ENCODE peak calls at places on chromosomes 2 and 18, in five cellular contexts. E is cardiac muscle cell, G is A549, T is HAP-1, X is colonic mucosa. L is an unnamed sample.

GRCh38 chr2:175698076-175698475 is 304.0 kb downstream of the LNPK start:
- DNase-seq in E (no peak), G (no peak), T (no peak), X (no peak), L (no peak)

GRCh38 chr18:37546651-37547050 is 18.9 kb downstream of the CELF4 start:
- DNase-seq in E (no peak), G (no peak), T (no peak), X (no peak), L (no peak)

GRCh38 chr2:100739735-100740432 is 80.1 kb upstream of the NPAS2 start:
- DNase-seq in E (no peak), G (no peak), T (no peak), X (no peak), L (no peak)

GRCh38 chr18:5515007-5515744 is 28.6 kb downstream of the EPB41L3 start:
- DNase-seq in E (no peak), G (no peak), T (no peak), X (no peak), L (no peak)

GRCh38 chr2:32836961-32837360 is 109.8 kb upstream of the LTBP1 start:
- DNase-seq in E (no peak), G (no peak), T (no peak), X (no peak), L (no peak)

GRCh38 chr2:171432969-171433762 is 624 bp downstream of the METTL8 start:
- DNase-seq in E (peak; percentile 16), G (peak; percentile 33), T (peak; percentile 72), X (peak; percentile 73), L (no peak)

GRCh38 chr2:70684846-70685622 is 83.0 kb downstream of the ADD2 start:
- DNase-seq in E (no peak), G (no peak), T (no peak), X (no peak), L (no peak)

GRCh38 chr2:3703741-3704355 is 473 bp downstream of the DCDC2C start:
- DNase-seq in E (no peak), G (no peak), T (no peak), X (no peak), L (no peak)

GRCh38 chr2:196324212-196324611 is 152.8 kb upstream of the STK17B start:
- DNase-seq in E (peak; percentile 32), G (no peak), T (no peak), X (no peak), L (no peak)

GRCh38 chr18:55522011-55522410 is 66.0 kb downstream of the TCF4 start:
- DNase-seq in E (peak; percentile 38), G (no peak), T (peak; percentile 56), X (peak; percentile 35), L (peak; percentile 37)

GRCh38 chr2:25302758-25303436 is 38.8 kb downstream of the DNMT3A start:
- DNase-seq in E (no peak), G (no peak), T (peak; percentile 28), X (no peak), L (no peak)
- H3K4me1 ChIP-seq in E (peaks cover 17% of the 10 kb centered on the region), G (no peaks in the 10 kb centered on the region), T (no peaks in the 10 kb centered on the region), X (no peaks in the 10 kb centered on the region), L (no peaks in the 10 kb centered on the region)

GRCh38 chr18:51041677-51042076 is 11.7 kb downstream of the SMAD4 start:
- DNase-seq in E (no peak), G (no peak), T (no peak), X (no peak), L (no peak)
- H3K4me1 ChIP-seq in E (peaks cover 28% of the 10 kb centered on the region), G (peaks cover 29% of the 10 kb centered on the region), T (peaks cover 38% of the 10 kb centered on the region), X (peaks cover 22% of the 10 kb centered on the region), L (peaks cover 3% of the 10 kb centered on the region)

GRCh38 chr2:177036754-177037153 is 175.8 kb upstream of the HNRNPA3 start:
- DNase-seq in E (no peak), G (no peak), T (no peak), X (no peak), L (no peak)
- H3K4me1 ChIP-seq in E (no peaks in the 10 kb centered on the region), G (no peaks in the 10 kb centered on the region), T (peaks cover 16% of the 10 kb centered on the region), X (no peaks in the 10 kb centered on the region), L (no peaks in the 10 kb centered on the region)

GRCh38 chr2:126663184-126663963 is 7.4 kb downstream of the GYPC start:
- DNase-seq in E (no peak), G (no peak), T (no peak), X (no peak), L (no peak)

GRCh38 chr2:126666003-126666402 is 10.0 kb downstream of the GYPC start:
- DNase-seq in E (no peak), G (no peak), T (no peak), X (no peak), L (no peak)

GRCh38 chr2:126664234-126664633 is 8.3 kb downstream of the GYPC start:
- DNase-seq in E (no peak), G (no peak), T (no peak), X (no peak), L (no peak)

GRCh38 chr2:126664639-126665038 is 8.7 kb downstream of the GYPC start:
- DNase-seq in E (no peak), G (no peak), T (no peak), X (no peak), L (no peak)

DNA sequence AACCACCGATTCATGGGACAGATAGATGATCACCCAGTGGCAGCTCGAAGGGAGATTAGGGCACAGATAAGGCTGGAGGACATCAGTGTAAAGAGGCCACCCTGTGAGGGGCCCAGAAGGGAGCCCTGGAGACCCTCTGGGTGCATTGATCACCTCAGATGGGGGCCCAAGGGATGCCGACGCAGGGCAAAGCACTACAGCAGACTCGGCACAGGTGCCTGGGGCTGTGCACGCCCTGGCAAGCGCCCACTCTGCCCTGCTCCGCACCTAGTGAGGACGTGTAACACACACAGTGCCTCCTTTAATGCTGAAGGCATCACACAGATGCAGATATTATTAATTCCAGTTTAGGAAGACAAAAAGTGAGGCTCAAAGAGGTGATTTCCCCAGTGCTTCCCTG is 9.5 kb downstream of the GYPC start:
- DNase-seq in E (no peak), G (no peak), T (no peak), X (no peak), L (no peak)
- H3K4me1 ChIP-seq in E (peaks cover 15% of the 10 kb centered on the region), G (no peaks in the 10 kb centered on the region), T (no peaks in the 10 kb centered on the region), X (no peaks in the 10 kb centered on the region), L (no peaks in the 10 kb centered on the region)

DNA sequence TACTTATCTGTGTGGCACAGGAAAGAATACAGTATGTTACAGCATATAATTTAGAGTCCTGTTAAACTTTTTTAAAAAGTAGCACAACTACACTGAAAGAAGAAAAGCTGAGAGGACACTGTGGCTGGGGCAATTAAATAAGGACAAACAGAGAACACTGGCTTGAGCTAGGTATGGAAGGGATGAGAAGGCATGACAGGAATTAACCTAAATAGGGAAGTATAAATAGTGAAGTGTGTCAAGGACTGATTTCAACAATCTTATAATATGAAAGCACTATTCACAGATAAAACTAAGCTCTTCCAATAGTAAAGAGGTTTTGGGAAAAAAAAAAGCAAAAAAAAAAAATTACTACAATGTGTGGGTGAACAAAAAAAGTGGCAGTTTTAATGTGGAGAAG is 45.6 kb downstream of the PPP3R1 start:
- DNase-seq in E (no peak), G (no peak), T (no peak), X (no peak), L (no peak)
- H3K4me1 ChIP-seq in E (peaks cover 5% of the 10 kb centered on the region), G (no peaks in the 10 kb centered on the region), T (peaks cover 19% of the 10 kb centered on the region), X (peaks cover 3% of the 10 kb centered on the region), L (no peaks in the 10 kb centered on the region)

GRCh38 chr2:28638102-28638501 is 113.5 kb upstream of the PPP1CB start:
- DNase-seq in E (no peak), G (no peak), T (no peak), X (no peak), L (no peak)
- H3K4me1 ChIP-seq in E (peaks cover 9% of the 10 kb centered on the region), G (peaks cover 14% of the 10 kb centered on the region), T (no peaks in the 10 kb centered on the region), X (no peaks in the 10 kb centered on the region), L (no peaks in the 10 kb centered on the region)

GRCh38 chr2:191319181-191319580 is 74.0 kb downstream of the MYO1B start:
- DNase-seq in E (no peak), G (no peak), T (no peak), X (no peak), L (no peak)

GRCh38 chr2:191322838-191323506 is 77.8 kb downstream of the MYO1B start:
- DNase-seq in E (no peak), G (no peak), T (no peak), X (no peak), L (no peak)

GRCh38 chr2:191318729-191319078 is 73.5 kb downstream of the MYO1B start:
- DNase-seq in E (peak; percentile 72), G (peak; percentile 13), T (peak; percentile 55), X (peak; percentile 91), L (no peak)

GRCh38 chr2:191321861-191322662 is 76.9 kb downstream of the MYO1B start:
- DNase-seq in E (peak; percentile 62), G (no peak), T (no peak), X (no peak), L (peak; percentile 54)

DNA sequence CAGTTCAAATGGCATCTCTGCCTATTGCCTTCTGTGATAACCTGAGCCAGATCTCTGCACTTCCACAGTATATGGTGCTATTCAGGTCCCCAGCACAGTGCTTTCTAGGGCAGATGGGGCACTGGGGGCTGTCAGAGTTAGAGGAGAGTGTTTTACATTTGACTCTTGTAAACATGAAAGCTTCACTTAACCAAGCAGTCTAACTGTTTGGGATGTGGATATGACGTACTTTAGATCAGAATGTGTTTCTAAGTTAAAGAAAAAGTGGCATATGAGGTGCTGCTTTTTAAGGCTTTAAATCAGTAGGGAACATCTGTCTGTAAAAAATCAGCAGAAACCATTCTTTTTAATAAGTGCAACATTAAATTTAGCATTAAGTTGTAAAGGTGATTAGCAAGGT is 75.7 kb downstream of the MYO1B start:
- DNase-seq in E (no peak), G (no peak), T (no peak), X (no peak), L (no peak)
- H3K4me1 ChIP-seq in E (peaks cover 3% of the 10 kb centered on the region), G (peaks cover 70% of the 10 kb centered on the region), T (peaks cover 15% of the 10 kb centered on the region), X (peaks cover 14% of the 10 kb centered on the region), L (no peaks in the 10 kb centered on the region)

GRCh38 chr2:45888641-45889040 is 237.2 kb downstream of the PRKCE start:
- DNase-seq in E (no peak), G (no peak), T (no peak), X (no peak), L (no peak)
- H3K4me1 ChIP-seq in E (peaks cover 90% of the 10 kb centered on the region), G (no peaks in the 10 kb centered on the region), T (no peaks in the 10 kb centered on the region), X (peaks cover 5% of the 10 kb centered on the region), L (no peaks in the 10 kb centered on the region)